ENCODE peak calls at places on chromosomes 16 and 17, in ten cellular contexts. One of them, this sample, is unnamed. For H3K9me3 and H3K4me1, the result is how much of the 10 kb centered on the place peaks cover.

GRCh38 chr16:69286941-69287713 is 24.0 kb upstream of the VPS4A start:
- DNase-seq in tibial artery: peak
- DNase-seq in HAP-1: peak
- DNase-seq in H1: no peak
- DNase-seq in body of pancreas: peak
- DNase-seq in adrenal gland: peak
- DNase-seq in colonic mucosa: peak
- DNase-seq in breast epithelium: no peak
- DNase-seq in ascending aorta: peak
- DNase-seq in mucosa of descending colon: no peak
- DNase-seq in this sample: peak

GRCh38 chr17:16352303-16352837 is 899 bp downstream of the CENPV start:
- DNase-seq in breast epithelium: no peak
- DNase-seq in tibial artery: peak
- DNase-seq in HAP-1: peak
- DNase-seq in mucosa of descending colon: peak
- DNase-seq in H1: peak
- DNase-seq in adrenal gland: peak
- DNase-seq in ascending aorta: no peak
- DNase-seq in body of pancreas: peak
- DNase-seq in colonic mucosa: peak
- DNase-seq in this sample: no peak

GRCh38 chr17:69450857-69451410 is 36.4 kb downstream of the MAP2K6 start:
- DNase-seq in tibial artery: no peak
- DNase-seq in ascending aorta: no peak
- DNase-seq in adrenal gland: no peak
- DNase-seq in H1: no peak
- DNase-seq in body of pancreas: no peak
- DNase-seq in HAP-1: no peak
- DNase-seq in colonic mucosa: no peak
- DNase-seq in breast epithelium: no peak
- DNase-seq in mucosa of descending colon: no peak
- DNase-seq in this sample: peak

GRCh38 chr17:74758846-74759163 is 10.4 kb downstream of the NHERF1 start:
- DNase-seq in tibial artery: no peak
- DNase-seq in H1: no peak
- DNase-seq in breast epithelium: no peak
- DNase-seq in colonic mucosa: no peak
- DNase-seq in ascending aorta: no peak
- DNase-seq in mucosa of descending colon: no peak
- DNase-seq in HAP-1: no peak
- DNase-seq in adrenal gland: peak
- DNase-seq in body of pancreas: no peak
- DNase-seq in this sample: peak

GRCh38 chr17:62750502-62751349 is 57.4 kb downstream of the MARCHF10 start:
- DNase-seq in breast epithelium: no peak
- DNase-seq in tibial artery: no peak
- DNase-seq in adrenal gland: no peak
- DNase-seq in HAP-1: no peak
- DNase-seq in H1: peak
- DNase-seq in body of pancreas: peak
- DNase-seq in mucosa of descending colon: no peak
- DNase-seq in colonic mucosa: no peak
- DNase-seq in ascending aorta: no peak
- DNase-seq in this sample: peak

GRCh38 chr17:19996502-19996901 is 12.7 kb upstream of the SPECC1 start:
- DNase-seq in H1: no peak
- DNase-seq in HAP-1: no peak
- DNase-seq in ascending aorta: no peak
- DNase-seq in mucosa of descending colon: no peak
- DNase-seq in adrenal gland: no peak
- DNase-seq in body of pancreas: no peak
- DNase-seq in colonic mucosa: no peak
- DNase-seq in breast epithelium: no peak
- DNase-seq in tibial artery: no peak
- DNase-seq in this sample: no peak

GRCh38 chr17:34472363-34472762 is 107.0 kb upstream of the TMEM132E start:
- DNase-seq in ascending aorta: no peak
- DNase-seq in H1: no peak
- DNase-seq in breast epithelium: no peak
- DNase-seq in tibial artery: no peak
- DNase-seq in mucosa of descending colon: no peak
- DNase-seq in HAP-1: no peak
- DNase-seq in colonic mucosa: no peak
- DNase-seq in body of pancreas: no peak
- DNase-seq in adrenal gland: no peak
- DNase-seq in this sample: no peak

GRCh38 chr16:78284957-78285434 is 185.5 kb downstream of the WWOX start:
- DNase-seq in body of pancreas: no peak
- DNase-seq in tibial artery: no peak
- DNase-seq in adrenal gland: no peak
- DNase-seq in breast epithelium: no peak
- DNase-seq in mucosa of descending colon: no peak
- DNase-seq in ascending aorta: no peak
- DNase-seq in HAP-1: no peak
- DNase-seq in H1: no peak
- DNase-seq in colonic mucosa: no peak
- DNase-seq in this sample: no peak

GRCh38 chr17:79306688-79307323 is 232.2 kb downstream of the ENGASE start:
- DNase-seq in H1: no peak
- DNase-seq in colonic mucosa: no peak
- DNase-seq in adrenal gland: peak
- DNase-seq in mucosa of descending colon: no peak
- DNase-seq in ascending aorta: peak
- DNase-seq in body of pancreas: peak
- DNase-seq in HAP-1: no peak
- DNase-seq in tibial artery: peak
- DNase-seq in breast epithelium: no peak
- DNase-seq in this sample: peak

GRCh38 chr17:8599351-8600011 is 31.0 kb downstream of the MYH10 start:
- DNase-seq in H1: no peak
- DNase-seq in mucosa of descending colon: no peak
- DNase-seq in colonic mucosa: no peak
- DNase-seq in breast epithelium: no peak
- DNase-seq in ascending aorta: no peak
- DNase-seq in tibial artery: no peak
- DNase-seq in body of pancreas: no peak
- DNase-seq in HAP-1: no peak
- DNase-seq in adrenal gland: no peak
- DNase-seq in this sample: no peak

GRCh38 chr17:28509784-28510183 is 3.6 kb downstream of the FOXN1 start:
- DNase-seq in breast epithelium: no peak
- DNase-seq in HAP-1: no peak
- DNase-seq in mucosa of descending colon: no peak
- DNase-seq in tibial artery: no peak
- DNase-seq in ascending aorta: no peak
- DNase-seq in body of pancreas: no peak
- DNase-seq in colonic mucosa: no peak
- DNase-seq in H1: no peak
- DNase-seq in adrenal gland: no peak
- DNase-seq in this sample: no peak

GRCh38 chr16:60729052-60729451 is 1307.2 kb downstream of the CDH8 start:
- DNase-seq in tibial artery: no peak
- DNase-seq in H1: no peak
- DNase-seq in adrenal gland: no peak
- DNase-seq in ascending aorta: no peak
- DNase-seq in body of pancreas: no peak
- DNase-seq in mucosa of descending colon: no peak
- DNase-seq in breast epithelium: no peak
- DNase-seq in colonic mucosa: no peak
- DNase-seq in HAP-1: no peak
- DNase-seq in this sample: no peak

GRCh38 chr17:34620458-34620857 is 41.1 kb downstream of the TMEM132E start:
- DNase-seq in mucosa of descending colon: no peak
- DNase-seq in adrenal gland: no peak
- DNase-seq in colonic mucosa: no peak
- DNase-seq in ascending aorta: no peak
- DNase-seq in body of pancreas: no peak
- DNase-seq in tibial artery: no peak
- DNase-seq in breast epithelium: no peak
- DNase-seq in H1: no peak
- DNase-seq in HAP-1: no peak
- DNase-seq in this sample: no peak

GRCh38 chr16:3454093-3454492 is 10.6 kb downstream of the NAA60 start:
- DNase-seq in colonic mucosa: no peak
- DNase-seq in mucosa of descending colon: no peak
- DNase-seq in H1: no peak
- DNase-seq in ascending aorta: no peak
- DNase-seq in breast epithelium: no peak
- DNase-seq in HAP-1: no peak
- DNase-seq in adrenal gland: no peak
- DNase-seq in body of pancreas: no peak
- DNase-seq in tibial artery: no peak
- DNase-seq in this sample: peak

GRCh38 chr17:76384987-76385891 is 830 bp downstream of the SPHK1 start:
- DNase-seq in adrenal gland: no peak
- DNase-seq in H1: peak
- DNase-seq in breast epithelium: no peak
- DNase-seq in HAP-1: no peak
- DNase-seq in ascending aorta: peak
- DNase-seq in tibial artery: peak
- DNase-seq in body of pancreas: peak
- DNase-seq in colonic mucosa: peak
- DNase-seq in mucosa of descending colon: peak
- DNase-seq in this sample: peak

GRCh38 chr16:397736-398332 is 835 bp downstream of the NME4 start:
- DNase-seq in body of pancreas: peak
- DNase-seq in mucosa of descending colon: peak
- DNase-seq in H1: peak
- DNase-seq in HAP-1: peak
- DNase-seq in tibial artery: peak
- DNase-seq in ascending aorta: peak
- DNase-seq in adrenal gland: peak
- DNase-seq in colonic mucosa: peak
- DNase-seq in breast epithelium: peak
- DNase-seq in this sample: peak

GRCh38 chr16:70476272-70477020 is 22.1 kb downstream of the FCSK start:
- DNase-seq in adrenal gland: no peak
- DNase-seq in HAP-1: no peak
- DNase-seq in colonic mucosa: no peak
- DNase-seq in breast epithelium: no peak
- DNase-seq in mucosa of descending colon: no peak
- DNase-seq in ascending aorta: no peak
- DNase-seq in body of pancreas: peak
- DNase-seq in H1: no peak
- DNase-seq in tibial artery: no peak
- DNase-seq in this sample: peak

GRCh38 chr16:57628008-57628781 is at the start of gene ADGRG1:
- DNase-seq in ascending aorta: peak
- DNase-seq in colonic mucosa: peak
- DNase-seq in mucosa of descending colon: peak
- DNase-seq in breast epithelium: no peak
- DNase-seq in HAP-1: no peak
- DNase-seq in H1: peak
- DNase-seq in adrenal gland: peak
- DNase-seq in body of pancreas: peak
- DNase-seq in tibial artery: peak
- DNase-seq in this sample: peak

DNA sequence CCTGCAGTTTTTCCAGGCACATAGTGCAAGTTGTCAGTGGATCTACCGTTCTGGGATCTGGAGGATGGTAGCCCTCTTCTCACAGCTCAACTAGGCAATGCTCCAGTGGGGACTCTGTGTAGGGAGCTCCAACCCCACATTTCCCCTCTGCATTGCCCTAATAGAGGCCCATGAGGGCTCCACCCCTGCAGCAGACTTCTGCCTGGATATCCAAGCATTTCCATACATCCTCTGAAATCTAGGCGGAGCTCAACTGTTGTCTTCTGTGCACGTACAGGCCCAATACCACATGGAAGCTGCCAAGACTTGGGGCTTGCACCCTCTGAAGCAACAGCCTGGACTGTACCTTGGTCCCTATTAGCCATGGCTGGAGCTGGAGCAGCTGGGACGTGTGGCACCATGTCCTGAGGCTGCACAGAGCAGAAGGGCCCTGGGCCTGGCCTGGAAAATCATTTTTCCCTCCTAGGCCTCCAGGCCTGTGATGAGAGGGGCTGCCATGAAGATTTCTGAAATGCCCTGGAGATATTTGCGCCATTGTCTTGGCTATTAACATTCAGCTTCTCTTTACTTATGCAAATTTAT is 10.9 kb upstream of the MILR1 start:
- DNase-seq in body of pancreas: no peak
- DNase-seq in adrenal gland: no peak
- DNase-seq in mucosa of descending colon: no peak
- DNase-seq in breast epithelium: no peak
- DNase-seq in tibial artery: no peak
- DNase-seq in colonic mucosa: no peak
- DNase-seq in H1: no peak
- DNase-seq in ascending aorta: no peak
- DNase-seq in HAP-1: no peak
- DNase-seq in this sample: no peak
- H3K9me3 ChIP-seq in body of pancreas: under half
- H3K9me3 ChIP-seq in adrenal gland: under half
- H3K9me3 ChIP-seq in mucosa of descending colon: under half
- H3K9me3 ChIP-seq in breast epithelium: under half
- H3K9me3 ChIP-seq in tibial artery: under half
- H3K9me3 ChIP-seq in colonic mucosa: under half
- H3K9me3 ChIP-seq in H1: under half
- H3K9me3 ChIP-seq in ascending aorta: under half
- H3K9me3 ChIP-seq in HAP-1: under half
- H3K9me3 ChIP-seq in this sample: under half

GRCh38 chr16:87965417-87965816 is 14.2 kb downstream of the BANP start:
- DNase-seq in H1: no peak
- DNase-seq in HAP-1: no peak
- DNase-seq in breast epithelium: no peak
- DNase-seq in mucosa of descending colon: no peak
- DNase-seq in colonic mucosa: no peak
- DNase-seq in ascending aorta: no peak
- DNase-seq in adrenal gland: no peak
- DNase-seq in tibial artery: no peak
- DNase-seq in body of pancreas: no peak
- DNase-seq in this sample: no peak
- H3K4me1 ChIP-seq in H1: under half
- H3K4me1 ChIP-seq in HAP-1: under half
- H3K4me1 ChIP-seq in breast epithelium: under half
- H3K4me1 ChIP-seq in mucosa of descending colon: under half
- H3K4me1 ChIP-seq in colonic mucosa: under half
- H3K4me1 ChIP-seq in ascending aorta: under half
- H3K4me1 ChIP-seq in adrenal gland: under half
- H3K4me1 ChIP-seq in tibial artery: under half
- H3K4me1 ChIP-seq in body of pancreas: under half
- H3K4me1 ChIP-seq in this sample: under half

GRCh38 chr16:35908152-35908551 is 2448.7 kb downstream of the TP53TG3F start:
- DNase-seq in H1: no peak
- DNase-seq in breast epithelium: no peak
- DNase-seq in ascending aorta: no peak
- DNase-seq in body of pancreas: no peak
- DNase-seq in HAP-1: no peak
- DNase-seq in colonic mucosa: no peak
- DNase-seq in mucosa of descending colon: no peak
- DNase-seq in adrenal gland: no peak
- DNase-seq in tibial artery: no peak
- DNase-seq in this sample: no peak
- H3K9me3 ChIP-seq in H1: half or more
- H3K9me3 ChIP-seq in breast epithelium: under half
- H3K9me3 ChIP-seq in ascending aorta: under half
- H3K9me3 ChIP-seq in body of pancreas: under half
- H3K9me3 ChIP-seq in HAP-1: under half
- H3K9me3 ChIP-seq in colonic mucosa: under half
- H3K9me3 ChIP-seq in mucosa of descending colon: half or more
- H3K9me3 ChIP-seq in adrenal gland: under half
- H3K9me3 ChIP-seq in tibial artery: under half
- H3K9me3 ChIP-seq in this sample: under half

GRCh38 chr17:39643271-39643670 is 6.3 kb downstream of the STARD3 start:
- DNase-seq in HAP-1: no peak
- DNase-seq in colonic mucosa: no peak
- DNase-seq in adrenal gland: no peak
- DNase-seq in H1: no peak
- DNase-seq in ascending aorta: no peak
- DNase-seq in breast epithelium: no peak
- DNase-seq in tibial artery: no peak
- DNase-seq in mucosa of descending colon: no peak
- DNase-seq in body of pancreas: no peak
- DNase-seq in this sample: no peak
- H3K4me1 ChIP-seq in HAP-1: under half
- H3K4me1 ChIP-seq in colonic mucosa: under half
- H3K4me1 ChIP-seq in adrenal gland: half or more
- H3K4me1 ChIP-seq in H1: under half
- H3K4me1 ChIP-seq in ascending aorta: under half
- H3K4me1 ChIP-seq in breast epithelium: under half
- H3K4me1 ChIP-seq in tibial artery: under half
- H3K4me1 ChIP-seq in mucosa of descending colon: under half
- H3K4me1 ChIP-seq in body of pancreas: under half
- H3K4me1 ChIP-seq in this sample: under half